ENCODE peak calls at places on chromosome 6, in five cellular contexts. B is K562, W is GM12891, E is H1, N is HepG2. V is an unnamed sample.

GRCh38 chr6:139371421-139372253 is 2.8 kb downstream of the CITED2 start:
- DNase-seq in W (no peak), N (no peak), E (no peak), B (no peak), V (no peak)

GRCh38 chr6:11972806-11973205 is 39.3 kb upstream of the HIVEP1 start:
- DNase-seq in E (no peak), W (no peak), N (no peak), B (no peak), V (no peak)

GRCh38 chr6:30842754-30843610 is 41.3 kb upstream of the DDR1 start:
- DNase-seq in B (no peak), N (no peak), W (no peak), E (no peak), V (no peak)

GRCh38 chr6:166825553-166826145 is 130.7 kb downstream of the RNASET2 start:
- DNase-seq in N (no peak), E (no peak), B (no peak), W (no peak), V (no peak)

GRCh38 chr6:11398451-11399326 is 138.9 kb upstream of the TMEM170B start:
- DNase-seq in E (no peak), W (no peak), N (peak), B (no peak), V (no peak)

GRCh38 chr6:31697555-31697954 is 5.6 kb downstream of the ABHD16A start:
- DNase-seq in B (no peak), E (no peak), N (no peak), W (no peak), V (no peak)

GRCh38 chr6:122569372-122569771 is 40.8 kb upstream of the PKIB start:
- DNase-seq in B (no peak), W (no peak), N (no peak), E (no peak), V (no peak)

GRCh38 chr6:160362556-160362955 is 14.4 kb downstream of the SLC22A3 start:
- DNase-seq in E (no peak), B (no peak), W (no peak), N (no peak), V (no peak)

GRCh38 chr6:20693466-20694063 is 159.3 kb downstream of the CDKAL1 start:
- DNase-seq in B (no peak), N (no peak), W (no peak), E (no peak), V (no peak)

GRCh38 chr6:38640216-38640909 is 634 bp upstream of the BTBD9 start:
- DNase-seq in N (no peak), E (no peak), B (no peak), W (no peak), V (no peak)

GRCh38 chr6:133309579-133309978 is 68.4 kb downstream of the EYA4 start:
- DNase-seq in E (no peak), B (no peak), N (no peak), W (no peak), V (no peak)

GRCh38 chr6:155066371-155066770 is 71.3 kb downstream of the TIAM2 start:
- DNase-seq in B (no peak), W (no peak), N (no peak), E (no peak), V (no peak)

GRCh38 chr6:7914991-7915789 is 4.6 kb upstream of the TXNDC5 start:
- DNase-seq in E (no peak), N (no peak), W (no peak), B (no peak), V (no peak)

GRCh38 chr6:132021552-132022375 is 70.6 kb upstream of the CCN2 start:
- DNase-seq in B (no peak), E (no peak), N (peak), W (no peak), V (no peak)

GRCh38 chr6:132025468-132025867 is 74.3 kb upstream of the CCN2 start:
- DNase-seq in B (no peak), N (no peak), E (no peak), W (no peak), V (no peak)

GRCh38 chr6:132023490-132023889 is 72.3 kb upstream of the CCN2 start:
- DNase-seq in B (no peak), W (no peak), E (no peak), N (peak), V (no peak)

GRCh38 chr6:132017921-132018320 is 66.7 kb upstream of the CCN2 start:
- DNase-seq in W (no peak), N (no peak), B (no peak), E (no peak), V (no peak)

DNA sequence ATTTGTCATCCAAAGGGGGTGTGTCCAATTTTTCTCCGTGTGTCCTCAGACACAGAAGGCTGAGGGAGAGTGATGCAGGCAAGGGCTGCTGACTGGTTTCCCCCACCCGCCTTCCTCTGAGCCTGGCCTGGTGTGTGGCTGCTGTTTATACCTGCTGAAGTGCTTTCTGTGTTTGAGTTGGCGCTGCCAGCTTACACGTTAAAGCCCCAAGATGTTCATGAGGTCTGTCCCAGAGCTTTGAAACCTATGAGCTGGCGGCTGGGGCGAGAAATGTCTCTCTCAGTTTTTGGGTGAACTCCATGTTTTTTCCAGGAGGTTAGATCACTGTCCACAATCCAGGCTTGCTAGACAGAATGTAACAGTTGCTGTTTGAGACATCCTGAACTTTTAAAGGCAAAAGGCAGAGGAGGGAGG is 69.0 kb upstream of the CCN2 start:
- DNase-seq in B (no peak), W (no peak), E (no peak), N (no peak), V (no peak)
- TF ChIP-seq POLR2AphosphoS5 in B (no peak), W (no peak), E (no peak), N (no peak), V (no peak)

GRCh38 chr6:163191704-163192537 is 222.6 kb upstream of the QKI start:
- DNase-seq in B (no peak), N (no peak), E (no peak), W (no peak), V (no peak)
- TF ChIP-seq POLR2A in B (no peak), N (no peak), E (no peak), W (no peak), V (no peak)

GRCh38 chr6:79617521-79617941 is 13.6 kb upstream of the SH3BGRL2 start:
- DNase-seq in N (peak), B (no peak), E (no peak), W (no peak), V (no peak)
- TF ChIP-seq TAF1 in N (no peak), B (no peak), E (no peak), W (no peak), V (no peak)

GRCh38 chr6:137880633-137881521 is 13.8 kb downstream of the TNFAIP3 start:
- DNase-seq in N (no peak), E (no peak), B (no peak), W (no peak), V (no peak)
- TF ChIP-seq POLR2AphosphoS5 in N (no peak), E (no peak), B (no peak), W (no peak), V (no peak)

GRCh38 chr6:147870745-147871144 is 362.3 kb downstream of the SAMD5 start:
- DNase-seq in B (no peak), E (no peak), N (peak), W (no peak), V (no peak)
- TF ChIP-seq POLR2A in B (no peak), E (no peak), N (no peak), W (no peak), V (no peak)

GRCh38 chr6:125014157-125014957 is 52.1 kb downstream of the RNF217 start:
- DNase-seq in N (no peak), B (no peak), E (no peak), W (no peak), V (no peak)
- TF ChIP-seq TAF1 in N (no peak), B (no peak), E (no peak), W (no peak), V (no peak)

DNA sequence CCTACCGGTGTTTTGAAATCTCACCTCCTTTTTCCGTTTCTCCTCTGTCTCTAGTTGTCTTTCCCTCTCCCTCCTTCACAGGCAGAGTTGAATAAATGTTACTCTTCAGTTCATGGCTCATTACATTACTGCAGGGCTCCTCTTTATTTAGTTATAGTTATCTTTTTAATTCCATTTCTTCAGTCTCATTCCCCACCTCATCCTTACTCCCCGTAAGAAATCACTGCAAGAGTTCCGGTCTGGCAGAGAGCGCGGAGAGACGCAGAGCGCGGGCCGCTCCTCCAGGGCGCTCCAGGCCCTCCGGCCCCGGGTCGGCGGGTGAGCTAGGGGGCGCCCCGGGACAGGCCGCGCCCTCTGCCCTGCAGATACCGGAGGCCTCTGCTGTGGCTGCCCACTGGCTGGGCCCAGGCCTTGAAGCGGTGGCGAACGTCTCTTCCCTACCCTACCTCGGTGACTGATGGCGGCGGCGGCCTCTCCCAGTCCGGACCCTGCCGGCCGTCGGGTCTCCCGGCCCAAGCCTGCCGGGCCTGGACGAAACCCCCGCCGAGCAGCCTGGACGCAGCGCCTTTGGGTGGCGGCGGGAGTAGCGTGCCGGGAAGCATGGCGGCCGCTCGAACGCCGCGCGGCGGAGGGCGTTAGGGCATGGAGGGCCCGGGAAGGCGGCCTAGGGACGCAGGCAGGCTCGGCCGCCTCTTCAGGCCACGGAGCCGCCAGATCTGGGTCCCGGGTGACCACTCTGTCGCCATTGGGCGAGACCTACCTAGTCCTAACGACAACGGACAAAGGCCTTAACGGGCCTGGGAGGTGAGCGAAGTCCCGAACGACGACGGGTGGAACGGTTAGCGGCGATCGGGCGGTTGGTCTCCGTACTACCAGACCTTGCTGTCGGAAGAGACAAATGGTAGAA is 16.4 kb upstream of the HMGN4 start:
- DNase-seq in B (peak), N (no peak), W (peak), E (peak), V (peak)
- TF ChIP-seq POLR2AphosphoS5 in B (peak), N (no peak), W (no peak), E (peak), V (no peak)

GRCh38 chr6:107460074-107460631 is 789 bp upstream of the PDSS2 start:
- DNase-seq in N (no peak), B (no peak), E (no peak), W (no peak), V (no peak)

GRCh38 chr6:107458687-107459282 is 579 bp downstream of the PDSS2 start:
- DNase-seq in B (peak), N (peak), E (no peak), W (peak), V (peak)

DNA sequence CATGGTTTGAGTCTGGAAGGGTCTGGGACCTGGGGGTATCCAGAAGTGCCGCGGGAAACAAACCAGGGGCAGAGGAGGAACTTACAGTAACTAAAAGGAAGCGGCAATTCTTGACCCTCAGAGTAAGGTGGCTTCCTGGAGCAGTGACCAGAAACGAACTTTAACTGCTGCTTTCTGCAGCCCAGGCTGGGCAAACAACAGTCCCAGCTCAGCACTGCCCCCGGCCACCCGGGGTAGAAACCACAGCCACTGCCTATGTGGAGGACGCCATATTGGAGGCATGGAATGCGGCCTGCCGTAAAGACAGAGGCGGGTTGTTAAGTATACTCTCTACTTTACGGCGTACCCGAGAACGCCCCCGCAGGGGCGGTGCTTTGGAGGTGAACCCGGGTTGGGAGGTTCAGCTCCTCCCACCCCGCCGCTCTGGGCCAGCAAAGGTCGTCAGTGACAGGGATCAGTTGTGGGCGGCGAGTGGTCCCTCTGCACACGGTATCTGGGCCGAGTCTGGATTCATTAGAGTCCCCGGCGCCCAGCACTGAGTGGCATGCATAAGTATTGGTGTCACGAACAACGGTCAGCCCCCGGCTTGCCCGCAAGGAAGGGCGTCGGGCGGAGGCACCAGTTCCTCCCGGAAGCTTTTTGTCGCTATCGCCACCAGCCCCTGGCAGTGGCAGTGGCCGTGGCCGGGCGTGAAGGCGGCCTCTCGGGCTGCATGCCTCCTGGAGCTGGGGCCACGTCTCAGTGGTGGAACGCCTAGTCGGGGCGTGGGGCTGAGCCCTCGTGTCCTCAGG is at the start of gene PDSS2:
- DNase-seq in N (peak), B (peak), E (peak), W (peak), V (peak)
- TF ChIP-seq POLR2A in N (peak), B (peak), E (peak), W (peak), V (peak)

DNA sequence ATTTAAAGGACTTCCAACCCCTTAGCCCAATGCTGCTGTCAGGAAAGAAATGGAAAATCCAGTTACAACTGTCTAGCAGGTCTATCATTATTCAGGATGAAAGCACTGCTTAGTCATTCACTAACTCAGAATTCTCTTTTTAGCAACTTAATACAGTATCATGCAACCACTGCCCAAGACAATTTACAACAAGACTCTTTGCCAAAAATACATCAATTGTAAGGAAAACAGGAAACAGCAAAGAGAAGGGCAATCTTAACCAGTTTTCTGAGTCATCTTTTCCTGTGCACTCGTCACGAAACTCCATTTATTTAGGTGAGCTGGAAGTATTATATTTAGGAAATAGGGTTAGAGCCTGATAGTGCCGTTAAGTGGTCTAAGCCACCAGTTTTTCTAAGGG is 1197.7 kb upstream of the CITED2 start:
- DNase-seq in N (no peak), W (no peak), B (no peak), E (no peak), V (no peak)
- TF ChIP-seq TAF1 in N (no peak), W (no peak), B (no peak), E (no peak), V (no peak)